ENCODE peak calls at places on chromosomes 16 and 17, in five cellular contexts. P is endothelial cell; H is aorta; V is AG20443; D is stimulated activated CD4-positive, alpha-beta T cell treated with anti-CD3 and anti-CD28 coated beads, Interleukin-15, amount 100 ng/mL, for 1 hour. N is an unnamed sample.

GRCh38 chr16:48408688-48409087 is 23.5 kb upstream of the SIAH1 start:
- DNase-seq in V (peak; percentile 45), P (no peak), D (no peak), H (no peak), N (peak; percentile 34)

GRCh38 chr17:16926591-16927451 is 45.1 kb downstream of the TNFRSF13B start:
- DNase-seq in D (no peak), H (peak; percentile 62), P (no peak), V (no peak), N (no peak)

GRCh38 chr17:49438439-49438861 is 23.8 kb upstream of the PHB1 start:
- DNase-seq in H (peak; percentile 49), P (no peak), D (no peak), V (no peak), N (no peak)

GRCh38 chr16:67883872-67884261 is 818 bp upstream of the NRN1L start:
- DNase-seq in D (peak; percentile 72), P (peak; percentile 78), H (peak; percentile 89), V (peak; percentile 79), N (peak; percentile 89)

GRCh38 chr16:7014756-7015155 is 317.9 kb upstream of the RBFOX1 start:
- DNase-seq in P (no peak), D (no peak), H (no peak), V (no peak), N (no peak)

GRCh38 chr17:360141-360705 is 7.6 kb upstream of the RPH3AL start:
- DNase-seq in P (no peak), H (no peak), D (no peak), V (no peak), N (no peak)

GRCh38 chr16:51150894-51151320 is at the start of gene SALL1:
- DNase-seq in D (no peak), P (no peak), H (no peak), V (no peak), N (no peak)

GRCh38 chr16:48687421-48688038 is 77.5 kb upstream of the N4BP1 start:
- DNase-seq in H (no peak), P (peak; percentile 65), D (no peak), V (peak; percentile 88), N (peak; percentile 60)

GRCh38 chr17:6041261-6041660 is 28.9 kb upstream of the WSCD1 start:
- DNase-seq in P (no peak), D (no peak), V (no peak), H (no peak), N (no peak)

GRCh38 chr17:56756536-56756935 is 77.2 kb downstream of the C17orf67 start:
- DNase-seq in H (no peak), D (no peak), P (no peak), V (peak; percentile 84), N (peak; percentile 80)

N was measured in hepatic stellate cell.